ENCODE peak calls at places on chromosome X, in four cellular contexts. K is A673, U is fibroblast of lung, M is mammary epithelial cell. I is an unnamed sample.

GRCh38 chrX:70444326-70445196 is at the start of gene DLG3:
- DNase-seq in K (peak), U (peak), M (peak), I (no peak)

GRCh38 chrX:45712067-45712466 is 511.4 kb upstream of the DIPK2B start:
- DNase-seq in K (no peak), U (peak), M (peak), I (no peak)

GRCh38 chrX:69305333-69306062 is 140.2 kb upstream of the PJA1 start:
- DNase-seq in K (peak), U (no peak), M (no peak), I (no peak)

GRCh38 chrX:84064164-84064563 is 123.8 kb downstream of the RPS6KA6 start:
- DNase-seq in K (no peak), U (peak), M (no peak), I (no peak)

GRCh38 chrX:39764441-39764914 is 333.3 kb downstream of the BCOR start:
- DNase-seq in K (no peak), U (no peak), M (no peak), I (no peak)

GRCh38 chrX:110684653-110685052 is 111.0 kb downstream of the CHRDL1 start:
- DNase-seq in K (no peak), U (no peak), M (peak), I (no peak)

GRCh38 chrX:136166221-136166855 is 19.0 kb downstream of the FHL1 start:
- DNase-seq in K (peak), U (peak), M (no peak), I (no peak)

GRCh38 chrX:39805022-39805421 is 292.7 kb downstream of the BCOR start:
- DNase-seq in K (no peak), U (no peak), M (no peak), I (no peak)

GRCh38 chrX:112844250-112844649 is 3.6 kb upstream of the AMOT start:
- DNase-seq in K (no peak), U (no peak), M (no peak), I (peak)

GRCh38 chrX:50988649-50989048 is 78.1 kb downstream of the BMP15 start:
- DNase-seq in K (peak), U (peak), M (peak), I (no peak)

GRCh38 chrX:30653415-30654131 is at the start of gene GK:
- DNase-seq in K (peak), U (peak), M (peak), I (peak)

GRCh38 chrX:150984164-150984824 is 1.2 kb downstream of the HMGB3 start:
- DNase-seq in K (peak), U (no peak), M (no peak), I (peak)

GRCh38 chrX:121254336-121254735 is 206.9 kb downstream of the GLUD2 start:
- DNase-seq in K (peak), U (no peak), M (no peak), I (no peak)

GRCh38 chrX:14065800-14066199 is 36.1 kb upstream of the GEMIN8 start:
- DNase-seq in K (no peak), U (no peak), M (no peak), I (no peak)

GRCh38 chrX:110021180-110022022 is 18.5 kb downstream of the TMEM164 start:
- DNase-seq in K (no peak), U (peak), M (no peak), I (no peak)

GRCh38 chrX:132834109-132834508 is 124.3 kb downstream of the HS6ST2 start:
- DNase-seq in K (no peak), U (no peak), M (no peak), I (no peak)

GRCh38 chrX:114619874-114620273 is 36.0 kb downstream of the HTR2C start:
- DNase-seq in K (peak), U (no peak), M (no peak), I (no peak)

GRCh38 chrX:134682081-134682480 is 23.8 kb upstream of the PLAC1 start:
- DNase-seq in K (no peak), U (no peak), M (no peak), I (no peak)

GRCh38 chrX:7054219-7055206 is 93.0 kb upstream of the STS start:
- DNase-seq in K (no peak), U (no peak), M (no peak), I (no peak)

GRCh38 chrX:45803383-45803921 is 602.8 kb upstream of the DIPK2B start:
- DNase-seq in K (peak), U (peak), M (peak), I (peak)

GRCh38 chrX:106611323-106611681 is 476 bp upstream of the RADX start:
- DNase-seq in K (no peak), U (no peak), M (no peak), I (no peak)

GRCh38 chrX:76987381-76987780 is 459.8 kb upstream of the FGF16 start:
- DNase-seq in K (no peak), U (no peak), M (no peak), I (no peak)

GRCh38 chrX:28312259-28312658 is 275.0 kb upstream of the IL1RAPL1 start:
- DNase-seq in K (no peak), U (no peak), M (no peak), I (no peak)

GRCh38 chrX:15567267-15567666 is 33.5 kb downstream of the ACE2 start:
- DNase-seq in K (no peak), U (no peak), M (no peak), I (no peak)

GRCh38 chrX:105610401-105610800 is 211.9 kb upstream of the NRK start:
- DNase-seq in K (no peak), U (peak), M (peak), I (no peak)

GRCh38 chrX:69285881-69286545 is 120.8 kb upstream of the PJA1 start:
- DNase-seq in K (peak), U (peak), M (peak), I (peak)

GRCh38 chrX:131045786-131046185 is 12.4 kb upstream of the ARHGAP36 start:
- DNase-seq in K (no peak), U (no peak), M (no peak), I (no peak)

GRCh38 chrX:106976416-106976815 is 23.6 kb downstream of the MORC4 start:
- DNase-seq in K (no peak), U (no peak), M (peak), I (no peak)

GRCh38 chrX:149629730-149630387 is 1.7 kb downstream of the TMEM185A start:
- DNase-seq in K (no peak), U (no peak), M (no peak), I (no peak)

GRCh38 chrX:64975491-64975890 is 759 bp downstream of the ZC4H2 start:
- DNase-seq in K (no peak), U (peak), M (peak), I (no peak)

DNA sequence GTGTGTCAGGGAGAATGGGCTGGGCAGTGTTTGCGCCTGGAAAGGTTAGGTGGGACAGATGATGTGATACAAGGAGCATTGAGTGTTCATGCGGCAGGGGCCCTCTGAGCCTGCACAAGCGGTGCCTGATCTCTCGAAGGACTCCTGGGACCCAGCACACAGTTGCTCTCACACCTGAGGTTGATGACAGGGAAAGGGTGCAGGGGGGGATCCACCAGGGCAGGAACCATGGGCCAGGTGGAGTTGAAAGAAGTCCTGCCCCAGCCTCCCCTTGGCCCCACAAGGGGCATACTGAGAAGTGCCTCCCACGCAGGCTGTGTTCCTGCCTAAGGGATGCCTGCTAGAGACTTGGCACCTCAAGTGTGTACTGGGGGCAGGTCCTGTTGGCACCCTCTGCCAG is 33.1 kb downstream of the TKTL1 start:
- DNase-seq in K (no peak), U (no peak), M (no peak), I (no peak)
- TF ChIP-seq EZH2 in K (no peak), U (no peak), M (no peak), I (no peak)

DNA sequence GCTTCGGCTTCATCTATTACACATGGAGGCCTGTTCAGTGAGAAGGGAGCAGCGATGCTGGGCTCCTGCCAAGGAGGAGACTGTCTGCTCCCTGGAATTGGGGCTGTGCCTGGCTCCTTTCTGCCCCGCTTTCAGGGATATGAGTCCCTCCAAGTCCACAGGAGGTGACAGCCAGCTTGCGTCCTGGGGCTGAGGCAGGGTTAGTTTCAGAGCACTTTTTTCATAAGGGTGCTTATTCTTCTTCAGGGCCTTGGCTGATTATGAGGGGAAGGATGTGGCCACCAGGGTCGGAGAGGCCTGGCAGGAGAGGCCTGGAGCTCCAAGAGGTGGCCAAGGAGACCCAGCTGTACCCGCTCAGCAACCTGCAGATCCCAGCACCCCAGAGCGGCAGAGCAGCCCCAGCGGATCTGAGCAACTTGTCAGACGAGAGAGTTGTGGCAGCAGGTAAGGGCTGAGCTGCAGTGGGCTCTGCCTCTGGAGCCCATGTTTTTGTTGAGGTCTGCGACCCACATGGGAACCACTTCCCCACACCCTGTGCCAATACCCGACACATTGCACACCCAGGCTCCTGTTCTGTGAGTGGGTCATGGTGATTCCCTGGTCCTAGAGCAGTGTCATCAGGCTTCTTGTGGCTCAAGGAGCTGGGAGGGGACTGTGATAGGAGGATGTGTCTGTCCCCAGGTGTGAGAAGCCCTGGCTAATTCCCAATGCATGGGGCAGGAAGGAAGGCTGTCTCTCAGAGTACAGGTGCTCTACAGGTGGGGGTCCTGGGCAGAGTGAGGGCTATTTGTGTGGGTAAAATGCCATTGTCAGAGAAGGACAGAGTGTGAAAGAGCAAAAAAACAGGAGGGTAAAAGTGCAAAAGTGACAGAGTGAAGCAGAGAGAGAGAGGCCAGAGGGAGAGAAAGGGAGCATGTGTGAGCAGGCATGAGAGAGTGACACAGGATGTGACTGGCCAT is 47.4 kb downstream of the ZNF185 start:
- DNase-seq in K (no peak), U (no peak), M (no peak), I (no peak)
- H3K4me3 ChIP-seq in K (no peak), U (no peak), M (no peak), I (no peak)

GRCh38 chrX:9905288-9905687 is 61.9 kb upstream of the CLDN34 start:
- DNase-seq in K (no peak), U (peak), M (no peak), I (no peak)

GRCh38 chrX:9909254-9909653 is 57.9 kb upstream of the CLDN34 start:
- DNase-seq in K (no peak), U (no peak), M (no peak), I (no peak)

GRCh38 chrX:9905721-9906120 is 61.4 kb upstream of the CLDN34 start:
- DNase-seq in K (no peak), U (no peak), M (no peak), I (no peak)

GRCh38 chrX:9906919-9907318 is 60.2 kb upstream of the CLDN34 start:
- DNase-seq in K (no peak), U (no peak), M (peak), I (peak)

GRCh38 chrX:9907645-9908387 is 59.3 kb upstream of the CLDN34 start:
- DNase-seq in K (no peak), U (peak), M (peak), I (peak)
- H3K27ac ChIP-seq in K (no peak), U (peak), M (peak), I (peak)

GRCh38 chrX:3346436-3347329 is at the start of gene MXRA5:
- DNase-seq in K (no peak), U (peak), M (peak), I (no peak)
- TF ChIP-seq EZH2 in K (no peak), U (no peak), M (no peak), I (no peak)

GRCh38 chrX:48695524-48695875 is 1.0 kb upstream of the SUV39H1 start:
- DNase-seq in K (no peak), U (no peak), M (peak), I (no peak)
- H3K4me3 ChIP-seq in K (peak), U (no peak), M (peak), I (peak)

GRCh38 chrX:72124540-72125201 is 7.0 kb downstream of the RTL5 start:
- DNase-seq in K (no peak), U (no peak), M (no peak), I (no peak)

GRCh38 chrX:72123471-72124185 is 8.1 kb downstream of the RTL5 start:
- DNase-seq in K (peak), U (peak), M (no peak), I (no peak)

GRCh38 chrX:72120798-72121197 is 10.9 kb downstream of the RTL5 start:
- DNase-seq in K (no peak), U (no peak), M (no peak), I (no peak)

GRCh38 chrX:72122621-72123275 is 9.0 kb downstream of the RTL5 start:
- DNase-seq in K (no peak), U (no peak), M (no peak), I (no peak)

DNA sequence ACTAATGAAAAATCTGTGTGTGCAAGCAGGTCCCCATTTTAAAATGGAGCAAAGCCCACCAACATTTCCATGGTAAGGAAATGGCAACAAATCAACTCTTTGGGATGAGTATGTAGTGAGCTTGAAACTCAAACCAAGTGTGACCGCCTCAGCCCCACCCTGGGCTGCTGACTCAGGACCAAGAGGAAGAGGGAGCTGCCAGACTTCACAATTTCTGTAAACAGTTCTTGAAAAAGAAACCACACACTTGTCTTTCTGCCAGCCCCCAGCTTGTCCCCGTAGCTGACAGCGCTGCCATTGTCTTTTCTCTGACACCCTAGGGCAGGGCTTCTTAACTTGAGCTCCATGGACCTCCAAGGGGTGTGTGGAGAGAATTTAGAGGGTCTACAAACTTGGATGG is 10.3 kb downstream of the RTL5 start:
- DNase-seq in K (peak), U (peak), M (peak), I (no peak)
- H3K27ac ChIP-seq in K (no peak), U (peak), M (no peak), I (no peak)

DNA sequence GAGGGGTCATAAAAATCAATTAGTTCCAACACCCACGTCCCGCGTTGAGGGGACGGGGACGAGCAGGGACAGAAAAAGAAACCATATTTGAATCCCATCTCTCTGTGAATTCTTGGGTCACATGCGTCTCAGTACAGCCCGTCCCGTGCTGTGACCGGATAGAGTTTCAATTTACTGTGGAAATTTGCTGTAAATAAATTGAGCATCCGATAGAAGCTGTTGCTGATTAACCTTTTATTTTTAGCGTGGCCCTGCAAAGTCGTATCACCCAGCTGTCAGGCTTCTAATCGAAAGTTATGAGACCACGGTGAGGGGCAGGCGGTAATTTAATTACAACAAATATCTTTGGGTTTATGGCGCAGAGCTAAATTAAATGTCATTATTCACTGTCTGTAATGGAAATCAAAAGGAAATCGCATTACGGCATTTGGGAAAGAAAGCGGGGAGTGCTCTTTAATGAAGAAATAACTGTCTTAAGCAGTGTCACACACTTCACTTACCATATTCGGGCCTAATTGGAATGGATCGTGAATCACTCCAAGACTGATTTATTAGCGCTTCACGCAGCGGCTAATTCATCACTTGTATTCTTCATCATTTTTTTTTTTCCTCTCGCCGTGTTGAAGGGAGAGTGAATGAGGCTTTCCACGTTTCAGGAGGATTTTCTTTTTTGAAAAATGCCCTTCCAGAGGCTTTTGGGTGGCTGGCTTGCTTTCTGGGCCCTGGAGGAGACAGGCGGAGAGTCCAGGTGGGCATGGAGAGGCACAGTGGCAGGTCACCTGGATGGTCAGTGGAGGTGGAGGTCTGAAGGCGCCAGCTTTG is 7.3 kb downstream of the SHOX start:
- DNase-seq in K (peak), U (no peak), M (no peak), I (no peak)
- TF ChIP-seq EZH2 in K (peak), U (no peak), M (no peak), I (no peak)

DNA sequence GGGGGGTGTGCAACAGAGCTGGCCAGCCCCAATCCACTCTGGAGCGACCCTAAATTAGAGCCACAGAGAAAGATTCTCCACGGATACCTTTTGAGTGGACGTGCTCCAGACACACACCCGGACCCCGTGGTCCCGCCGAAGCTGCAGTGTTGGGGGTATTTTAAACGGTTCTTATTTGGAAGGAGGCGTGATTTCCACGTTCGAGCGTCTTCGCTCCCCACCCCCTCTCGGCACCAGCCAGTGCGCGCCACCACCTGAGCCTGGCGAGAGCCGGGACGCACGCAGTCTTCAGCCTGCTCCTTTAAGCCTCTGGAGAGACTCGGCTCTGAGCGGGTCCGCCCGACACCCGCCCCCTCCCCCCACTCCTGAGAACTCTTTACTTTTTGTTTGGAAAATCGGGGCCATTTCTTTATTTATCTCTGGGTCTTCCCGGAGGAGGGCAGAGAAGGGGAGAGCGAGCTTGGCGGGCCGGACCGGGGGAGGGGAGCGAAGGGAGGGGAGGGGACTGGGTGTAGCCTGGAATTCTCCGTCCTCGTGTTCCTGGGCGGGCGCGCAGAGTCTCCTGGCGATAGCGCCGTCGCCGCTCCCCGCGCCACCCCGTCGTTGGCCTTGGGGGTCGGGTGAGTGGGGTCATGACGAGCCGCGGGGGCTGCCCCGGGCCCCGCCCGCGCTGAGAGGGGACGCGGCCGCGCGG is 660 bp upstream of the PTCHD1 start:
- DNase-seq in K (peak), U (no peak), M (no peak), I (no peak)
- H3K4me3 ChIP-seq in K (peak), U (no peak), M (no peak), I (no peak)